ENCODE peak calls at places on chromosomes 5 and 9, in four cellular contexts. Y, Z, C and S are unnamed samples.

GRCh38 chr9:126051446-126052130 is 275.0 kb upstream of the MVB12B start:
- DNase-seq in Y (no peak), Z (no peak), C (no peak), S (no peak)

GRCh38 chr5:173554989-173555705 is 61.3 kb downstream of the BOD1 start:
- DNase-seq in Y (no peak), Z (no peak), C (no peak), S (no peak)

GRCh38 chr5:76074487-76074886 is 8.7 kb upstream of the SV2C start:
- DNase-seq in Y (no peak), Z (no peak), C (no peak), S (no peak)

GRCh38 chr5:148635321-148636083 is 18.8 kb downstream of the HTR4 start:
- DNase-seq in Y (no peak), Z (no peak), C (no peak), S (no peak)

GRCh38 chr5:161547573-161548471 is 1.3 kb upstream of the GABRB2 start:
- DNase-seq in Y (no peak), Z (no peak), C (no peak), S (peak)

GRCh38 chr9:132238992-132239391 is 77.1 kb downstream of the NTNG2 start:
- DNase-seq in Y (no peak), Z (no peak), C (no peak), S (no peak)

GRCh38 chr9:116842658-116843057 is 155.6 kb downstream of the TRIM32 start:
- DNase-seq in Y (no peak), Z (no peak), C (no peak), S (no peak)

GRCh38 chr5:44398382-44398781 is 9.2 kb upstream of the FGF10 start:
- DNase-seq in Y (no peak), Z (no peak), C (no peak), S (no peak)

GRCh38 chr5:110547495-110547894 is 179.0 kb downstream of the TMEM232 start:
- DNase-seq in Y (no peak), Z (no peak), C (no peak), S (no peak)

GRCh38 chr9:97567894-97568202 is 65.3 kb downstream of the TSTD2 start:
- DNase-seq in Y (no peak), Z (no peak), C (no peak), S (no peak)

GRCh38 chr9:71632771-71633170 is 135.5 kb downstream of the CEMIP2 start:
- DNase-seq in Y (no peak), Z (no peak), C (no peak), S (no peak)

GRCh38 chr9:124164800-124165199 is 92.9 kb upstream of the NEK6 start:
- DNase-seq in Y (no peak), Z (peak), C (no peak), S (no peak)

GRCh38 chr9:92769276-92769675 is 4.6 kb upstream of the BICD2 start:
- DNase-seq in Y (no peak), Z (no peak), C (no peak), S (no peak)

GRCh38 chr5:141528401-141528984 is 39.6 kb downstream of the PCDHGC5 start:
- DNase-seq in Y (peak), Z (no peak), C (no peak), S (no peak)

GRCh38 chr9:132141948-132142594 is 19.8 kb upstream of the NTNG2 start:
- DNase-seq in Y (no peak), Z (no peak), C (no peak), S (no peak)

GRCh38 chr5:137147346-137147745 is 351.8 kb downstream of the SPOCK1 start:
- DNase-seq in Y (no peak), Z (no peak), C (no peak), S (no peak)

GRCh38 chr5:84450617-84451414 is 66.1 kb upstream of the EDIL3 start:
- DNase-seq in Y (peak), Z (no peak), C (no peak), S (no peak)
- TF ChIP-seq CTCF in Y (peak), Z (peak), C (no peak), S (peak)

GRCh38 chr5:10116594-10116993 is 133.1 kb downstream of the ATPSCKMT start:
- DNase-seq in Y (no peak), Z (no peak), C (no peak), S (no peak)
- TF ChIP-seq CTCF in Y (no peak), Z (no peak), C (no peak), S (no peak)

GRCh38 chr5:172187118-172188032 is 649 bp downstream of the STK10 start:
- DNase-seq in Y (peak), Z (no peak), C (peak), S (no peak)
- TF ChIP-seq CTCF in Y (no peak), Z (no peak), C (no peak), S (no peak)

GRCh38 chr9:94002316-94003140 is 47.4 kb upstream of the BARX1 start:
- DNase-seq in Y (peak), Z (no peak), C (no peak), S (peak)
- TF ChIP-seq CTCF in Y (peak), Z (peak), C (peak), S (peak)

DNA sequence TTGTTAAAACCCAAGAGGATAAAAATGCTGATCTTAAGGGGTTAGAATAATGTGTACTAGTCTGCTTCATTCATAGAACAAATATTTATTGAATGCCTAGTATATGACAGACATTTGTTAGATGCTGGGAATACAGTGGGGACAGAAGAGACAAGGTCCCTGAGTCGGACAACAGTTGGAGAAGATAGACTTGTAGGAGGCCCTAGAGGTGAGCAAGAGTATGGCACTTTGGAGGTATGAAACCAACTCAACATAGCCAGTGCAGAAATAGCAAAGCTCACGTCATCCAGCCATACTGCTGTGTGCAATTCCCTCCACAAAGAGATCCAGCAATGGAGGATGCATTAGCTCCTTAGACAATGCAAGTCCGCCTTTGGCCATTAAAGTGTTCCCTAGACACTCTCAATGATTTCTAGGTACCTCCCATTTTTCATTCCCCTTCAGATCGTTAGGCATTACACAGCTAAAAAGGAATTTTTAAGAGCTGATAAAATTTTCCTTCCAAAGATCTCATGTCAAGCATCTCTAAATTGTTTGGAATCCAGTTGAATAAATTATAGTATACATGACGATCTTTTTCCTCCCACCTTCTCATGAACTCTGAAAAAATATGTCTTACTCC is 1949.6 kb upstream of the WWC1 start:
- DNase-seq in Y (no peak), Z (no peak), C (no peak), S (no peak)
- TF ChIP-seq CTCF in Y (peak), Z (no peak), C (no peak), S (peak)

GRCh38 chr9:109640232-109641078 is 139.5 kb upstream of the PALM2AKAP2 start:
- DNase-seq in Y (peak), Z (peak), C (no peak), S (peak)
- TF ChIP-seq CTCF in Y (no peak), Z (no peak), C (no peak), S (no peak)

DNA sequence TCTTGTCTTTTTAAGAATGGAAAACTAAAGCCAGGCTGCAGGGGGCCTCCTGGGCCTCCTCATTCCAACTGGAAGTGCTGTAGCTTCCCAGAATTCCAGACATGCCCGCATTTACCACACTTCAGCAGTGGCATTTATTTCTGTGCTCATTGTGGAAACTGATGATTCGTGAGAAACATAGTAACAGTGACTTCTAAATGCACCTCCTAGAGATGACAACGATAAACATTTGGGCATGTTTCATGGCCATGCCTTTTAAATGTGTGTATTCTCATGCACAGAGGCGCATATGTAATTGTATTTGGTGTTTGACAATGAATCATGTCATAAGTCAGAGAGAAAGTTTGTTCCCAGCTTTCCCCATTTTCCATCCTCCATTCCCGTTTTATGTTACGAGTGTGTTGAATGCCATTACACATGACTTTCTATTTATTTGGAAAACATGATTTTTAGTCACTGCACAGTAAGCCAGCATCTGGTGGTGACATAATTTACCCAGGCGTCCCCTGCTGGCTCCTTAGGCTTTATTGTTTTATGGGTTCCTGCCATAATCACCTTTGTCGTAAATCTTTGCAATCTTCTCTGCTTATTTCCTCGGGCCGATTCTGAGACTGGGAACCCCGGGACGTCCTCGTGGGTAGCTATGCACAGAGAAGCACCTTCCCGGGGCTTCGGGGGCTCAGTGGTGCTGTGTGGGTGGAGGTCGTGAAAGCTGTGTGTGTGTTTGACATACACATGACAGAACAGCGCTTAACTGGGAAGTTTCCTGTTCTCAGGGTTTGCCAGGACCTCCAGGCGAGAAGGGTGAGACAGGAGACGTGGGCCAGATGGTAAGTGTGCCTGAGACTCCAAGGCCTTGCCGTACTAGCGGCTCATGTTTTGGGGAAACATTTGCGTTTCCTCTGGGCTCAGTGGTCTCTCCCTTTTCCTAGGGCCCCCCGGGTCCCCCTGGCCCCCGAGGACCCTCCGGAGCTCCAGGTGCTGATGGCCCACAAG is 68.6 kb upstream of the FCN2 start:
- DNase-seq in Y (peak), Z (no peak), C (no peak), S (no peak)
- TF ChIP-seq CTCF in Y (no peak), Z (no peak), C (no peak), S (no peak)

GRCh38 chr9:23841304-23841703 is 15.3 kb upstream of the ELAVL2 start:
- DNase-seq in Y (no peak), Z (no peak), C (no peak), S (no peak)

DNA sequence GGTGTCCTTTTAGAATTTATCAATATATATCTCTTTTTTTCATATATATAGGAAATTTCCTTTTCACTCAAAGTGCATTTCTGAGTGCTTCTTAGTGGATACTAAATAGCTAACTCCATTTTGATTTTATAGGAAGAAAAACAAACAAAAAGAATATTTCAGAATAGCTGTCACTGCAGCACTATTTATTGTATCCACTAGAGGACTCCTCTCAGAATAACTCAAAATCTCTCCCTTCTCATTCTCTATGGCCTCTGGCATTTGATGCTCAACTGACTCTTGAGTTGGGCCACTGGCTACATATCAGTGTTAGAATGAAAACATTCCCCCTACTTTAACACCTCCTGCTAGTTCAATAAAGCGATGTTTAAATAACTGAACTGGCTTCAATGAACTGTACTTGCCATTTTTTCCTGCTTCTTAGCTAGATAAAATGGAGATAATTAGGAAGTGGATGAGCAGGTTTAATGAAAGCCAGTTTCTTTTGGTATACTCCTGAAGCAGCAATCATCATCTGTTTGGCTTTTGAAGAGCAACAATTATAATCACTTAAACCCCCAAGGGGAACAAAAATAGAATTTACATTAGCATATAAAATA is 16.6 kb upstream of the ELAVL2 start:
- DNase-seq in Y (no peak), Z (no peak), C (no peak), S (no peak)
- TF ChIP-seq CTCF in Y (no peak), Z (no peak), C (no peak), S (peak)

DNA sequence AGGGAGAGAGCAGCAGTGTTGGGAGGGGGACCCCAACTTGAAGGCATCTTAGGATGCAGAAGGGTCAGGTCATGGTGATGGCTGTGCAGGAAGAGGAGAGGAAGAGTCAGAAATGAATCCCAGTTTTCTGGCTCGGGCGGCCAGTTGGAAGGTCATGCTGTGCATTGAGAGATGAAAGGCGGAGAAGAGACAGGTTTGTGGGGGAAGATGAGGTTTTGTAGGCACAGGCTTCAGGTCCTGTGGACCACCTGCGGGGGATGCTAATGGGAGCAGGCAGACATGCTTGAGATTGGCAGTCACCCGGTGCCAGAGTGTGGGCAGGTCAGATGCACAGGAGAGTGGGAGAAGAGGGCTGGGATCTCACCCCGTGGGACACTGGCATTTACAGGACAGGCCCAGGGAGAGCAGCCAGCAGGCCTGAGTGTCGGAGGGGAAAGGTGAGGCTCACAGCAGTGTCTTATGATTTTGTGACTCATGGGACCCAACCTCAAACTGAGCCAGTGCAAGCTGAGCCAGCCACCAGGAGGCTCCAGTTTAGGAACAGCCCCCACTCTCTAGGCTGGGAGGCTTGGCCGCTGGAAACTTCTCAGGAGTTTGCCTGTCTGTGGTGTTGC is 17.5 kb downstream of the STXBP1 start:
- DNase-seq in Y (no peak), Z (no peak), C (no peak), S (no peak)
- TF ChIP-seq CTCF in Y (peak), Z (no peak), C (no peak), S (no peak)